ENCODE peak calls at places on chromosomes 16 and 17, in six cellular contexts. L, O, K, R, F and P are unnamed samples.

GRCh38 chr17:49456172-49456965 is 38.7 kb upstream of the NGFR start:
- DNase-seq in L (no peak), O (no peak), K (no peak), R (no peak), F (no peak), P (no peak)

GRCh38 chr17:17626151-17626805 is 34.8 kb upstream of the PEMT start:
- DNase-seq in L (peak), O (no peak), K (peak), R (no peak), F (no peak), P (no peak)

GRCh38 chr16:86088287-86088686 is 189.3 kb downstream of the IRF8 start:
- DNase-seq in L (no peak), O (no peak), K (no peak), R (no peak), F (no peak), P (no peak)

GRCh38 chr17:4407851-4408250 is 25.9 kb upstream of the SPNS3 start:
- DNase-seq in L (no peak), O (no peak), K (no peak), R (no peak), F (no peak), P (no peak)

GRCh38 chr16:49921106-49921505 is 65.2 kb upstream of the ZNF423 start:
- DNase-seq in L (no peak), O (no peak), K (no peak), R (no peak), F (no peak), P (no peak)

GRCh38 chr17:4485676-4486646 is 12.7 kb upstream of the SPNS2 start:
- DNase-seq in L (no peak), O (no peak), K (no peak), R (no peak), F (no peak), P (no peak)

GRCh38 chr16:26795184-26795583 is 271.5 kb upstream of the C16orf82 start:
- DNase-seq in L (peak), O (no peak), K (peak), R (no peak), F (no peak), P (no peak)

GRCh38 chr16:29907973-29908372 is 7.7 kb downstream of the ASPHD1 start:
- DNase-seq in L (no peak), O (no peak), K (no peak), R (no peak), F (no peak), P (no peak)

GRCh38 chr17:71392715-71393567 is 727.9 kb upstream of the SOX9 start:
- DNase-seq in L (no peak), O (no peak), K (no peak), R (no peak), F (no peak), P (no peak)

GRCh38 chr16:30697264-30698138 is 1.5 kb upstream of the SRCAP start:
- DNase-seq in L (peak), O (peak), K (no peak), R (no peak), F (no peak), P (no peak)

GRCh38 chr17:16971458-16972338 is at the start of gene TNFRSF13B:
- DNase-seq in L (no peak), O (no peak), K (no peak), R (no peak), F (no peak), P (no peak)

GRCh38 chr17:53219821-53220220 is 602.9 kb upstream of the KIF2B start:
- DNase-seq in L (no peak), O (no peak), K (no peak), R (no peak), F (no peak), P (no peak)

DNA sequence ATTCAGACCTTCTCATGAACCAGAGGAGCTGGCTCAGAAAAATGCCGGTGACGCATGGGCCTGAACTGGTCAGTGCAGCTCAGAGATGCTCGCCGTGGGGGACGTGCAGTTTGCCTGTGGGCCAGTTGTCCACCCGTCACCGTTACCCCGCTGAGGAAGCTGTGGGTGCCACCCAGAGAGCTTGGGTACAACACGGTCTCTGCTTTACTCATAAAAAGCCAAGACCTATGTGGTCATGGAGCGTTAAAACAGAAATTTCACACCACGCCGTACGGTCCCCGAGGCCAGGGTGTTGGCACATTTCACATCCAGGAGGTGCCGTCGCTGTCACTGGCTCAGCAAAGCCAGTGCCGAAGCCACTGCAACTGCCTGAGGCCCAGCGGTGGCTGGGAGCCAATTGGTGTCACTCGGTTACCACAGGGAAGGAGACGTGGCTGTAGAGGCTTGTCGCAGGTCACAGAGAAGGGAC is 120.9 kb downstream of the METRNL start:
- DNase-seq in L (no peak), O (no peak), K (peak), R (no peak), F (no peak), P (no peak)
- TF ChIP-seq MAX in L (no peak), O (no peak), K (no peak), R (no peak), F (no peak), P (no peak)

GRCh38 chr16:55666012-55666411 is 10.2 kb downstream of the SLC6A2 start:
- DNase-seq in L (no peak), O (no peak), K (no peak), R (no peak), F (no peak), P (no peak)
- TF ChIP-seq MAX in L (no peak), O (no peak), K (no peak), R (no peak), F (no peak), P (no peak)

DNA sequence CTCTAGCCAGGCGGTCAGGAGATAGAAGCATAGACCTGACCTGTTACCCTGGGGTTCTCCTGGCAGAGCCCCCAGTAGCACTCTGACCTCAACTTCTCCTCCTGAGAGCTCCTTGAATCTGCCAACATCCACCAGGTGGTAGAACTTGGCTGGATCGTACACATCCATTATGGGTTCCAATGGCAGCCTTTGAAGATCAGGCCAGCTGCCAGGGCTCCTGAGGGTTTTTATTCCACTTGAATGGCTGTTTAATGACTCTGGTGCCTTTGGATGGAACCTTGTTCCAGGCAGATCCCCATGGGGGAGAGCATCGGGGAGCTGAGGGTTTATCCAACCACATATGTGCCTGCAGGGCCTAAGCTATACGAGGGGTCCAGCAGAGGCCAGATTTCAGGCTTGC is 47.1 kb upstream of the CLEC19A start:
- DNase-seq in L (no peak), O (no peak), K (no peak), R (no peak), F (no peak), P (no peak)
- TF ChIP-seq MAX in L (no peak), O (no peak), K (no peak), R (no peak), F (no peak), P (no peak)

GRCh38 chr16:3946604-3947180 is 66.2 kb upstream of the CREBBP start:
- DNase-seq in L (no peak), O (no peak), K (no peak), R (no peak), F (no peak), P (no peak)

GRCh38 chr16:3949287-3949686 is 68.8 kb upstream of the CREBBP start:
- DNase-seq in L (no peak), O (no peak), K (no peak), R (no peak), F (no peak), P (peak)

GRCh38 chr16:3949946-3950342 is 69.4 kb upstream of the CREBBP start:
- DNase-seq in L (no peak), O (no peak), K (no peak), R (no peak), F (no peak), P (no peak)

GRCh38 chr16:3948378-3948995 is 68.0 kb upstream of the CREBBP start:
- DNase-seq in L (no peak), O (no peak), K (no peak), R (no peak), F (no peak), P (no peak)

DNA sequence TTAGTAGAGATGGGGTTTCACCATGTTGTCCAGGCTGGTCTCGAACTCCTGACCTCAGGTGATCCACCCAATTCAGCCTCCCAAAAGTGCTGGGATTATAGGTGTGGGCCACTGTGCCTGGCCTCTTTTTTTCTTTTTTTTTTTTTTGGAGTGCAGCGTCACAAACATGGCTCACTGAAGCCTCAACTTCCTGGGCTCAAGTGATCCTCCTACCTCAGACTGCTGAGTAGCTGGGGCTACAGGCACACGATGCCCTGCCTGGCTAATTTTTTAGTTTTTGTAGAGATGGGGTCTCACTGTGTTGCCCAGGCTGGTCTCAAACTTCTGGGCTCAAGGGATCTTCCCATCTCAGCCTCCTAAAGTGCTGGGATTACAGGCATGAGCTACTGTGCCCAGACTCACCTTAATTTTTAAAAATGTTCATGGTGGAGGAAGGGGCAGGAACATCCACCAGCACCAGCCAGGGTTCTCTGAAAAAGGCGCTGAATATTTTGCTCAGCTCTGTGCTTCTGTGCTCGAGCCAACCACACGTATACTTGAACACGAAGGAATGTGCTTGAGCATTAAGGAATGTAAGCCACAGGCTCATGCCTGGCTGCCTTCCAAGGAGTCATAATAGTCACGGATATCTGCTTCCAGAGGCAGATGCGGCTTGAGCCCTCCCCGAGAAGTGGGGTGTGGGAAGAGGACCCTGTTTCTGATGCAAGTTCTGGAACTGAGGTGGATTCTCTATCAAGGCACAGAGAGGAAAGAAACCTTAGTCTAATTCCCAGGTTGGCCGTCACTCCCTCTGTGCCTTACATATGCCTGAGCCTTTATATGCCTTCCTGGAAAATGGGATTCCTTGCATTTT is 65.5 kb upstream of the CREBBP start:
- DNase-seq in L (no peak), O (peak), K (no peak), R (no peak), F (peak), P (peak)
- TF ChIP-seq MAX in L (no peak), O (peak), K (no peak), R (no peak), F (peak), P (no peak)

GRCh38 chr16:64416232-64417010 is 705.4 kb downstream of the CDH11 start:
- DNase-seq in L (no peak), O (no peak), K (no peak), R (no peak), F (no peak), P (peak)

GRCh38 chr16:64421515-64421914 is 700.3 kb downstream of the CDH11 start:
- DNase-seq in L (no peak), O (no peak), K (no peak), R (no peak), F (no peak), P (no peak)

GRCh38 chr16:64412578-64413280 is 709.1 kb downstream of the CDH11 start:
- DNase-seq in L (no peak), O (no peak), K (no peak), R (no peak), F (no peak), P (no peak)

GRCh38 chr16:64419832-64420231 is 702.0 kb downstream of the CDH11 start:
- DNase-seq in L (no peak), O (no peak), K (no peak), R (no peak), F (no peak), P (no peak)

GRCh38 chr16:64417711-64418227 is 704.1 kb downstream of the CDH11 start:
- DNase-seq in L (no peak), O (no peak), K (no peak), R (no peak), F (no peak), P (peak)
- TF ChIP-seq MAX in L (no peak), O (no peak), K (no peak), R (no peak), F (no peak), P (no peak)

GRCh38 chr17:43846963-43847369 is at the start of gene CD300LG:
- DNase-seq in L (no peak), O (no peak), K (peak), R (no peak), F (no peak), P (no peak)
- TF ChIP-seq MAX in L (no peak), O (no peak), K (no peak), R (no peak), F (no peak), P (no peak)

GRCh38 chr17:69223809-69224208 is 4.8 kb downstream of the ABCA10 start:
- DNase-seq in L (no peak), O (no peak), K (no peak), R (peak), F (no peak), P (peak)
- TF ChIP-seq MAX in L (no peak), O (no peak), K (no peak), R (no peak), F (no peak), P (no peak)

DNA sequence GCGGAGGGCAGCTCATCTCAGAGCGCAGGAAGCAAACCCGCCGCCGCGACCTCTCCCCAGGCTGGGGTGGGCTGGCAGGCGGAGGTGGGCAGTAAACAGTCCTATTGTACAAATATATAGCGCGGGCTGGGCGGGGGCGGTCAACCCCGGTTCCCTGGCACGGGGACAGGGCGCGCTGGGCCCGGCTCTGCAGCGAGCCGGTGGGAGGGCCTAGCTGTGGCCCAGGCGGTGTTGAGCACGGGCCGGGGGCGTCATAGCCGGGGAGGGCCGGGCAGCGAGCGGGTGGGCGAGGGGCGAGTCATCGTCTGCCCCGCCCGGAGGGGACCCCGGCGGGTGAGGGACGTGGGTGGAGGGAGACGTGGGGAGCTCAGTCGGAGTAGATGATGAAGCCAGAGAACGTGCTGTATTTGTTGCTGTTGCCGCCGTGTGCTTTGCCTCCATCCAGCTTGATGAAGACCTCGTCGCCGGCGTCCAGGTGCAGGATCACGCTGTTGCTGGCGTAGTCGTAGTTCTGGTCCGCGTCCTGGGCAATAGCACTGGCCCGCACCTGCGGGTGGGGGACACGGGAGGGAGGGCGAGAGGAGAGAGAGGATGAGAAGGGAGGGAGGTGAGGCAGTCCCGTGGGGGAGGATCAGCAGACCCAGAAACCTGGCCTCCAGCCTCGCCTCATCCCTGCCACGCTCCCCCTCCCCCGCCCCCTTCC is 8.1 kb downstream of the C1QL1 start:
- DNase-seq in L (no peak), O (no peak), K (no peak), R (no peak), F (no peak), P (no peak)
- TF ChIP-seq MAX in L (peak), O (no peak), K (no peak), R (no peak), F (no peak), P (no peak)

GRCh38 chr17:32609085-32609484 is 122.3 kb downstream of the CDK5R1 start:
- DNase-seq in L (no peak), O (no peak), K (no peak), R (peak), F (peak), P (no peak)
- TF ChIP-seq MAX in L (no peak), O (no peak), K (no peak), R (peak), F (no peak), P (no peak)